ENCODE peak calls at places on chromosomes 11 and 22, in nine cellular contexts. V, J, R, G, P, I, B, L and Z are unnamed samples.

GRCh38 chr22:42180349-42180842 is 49.8 kb upstream of the CYP2D6 start:
- DNase-seq in J (no peak), V (peak), R (peak), I (peak), B (no peak), G (peak), P (no peak), L (no peak), Z (peak)

GRCh38 chr11:47899801-47900200 is 51.7 kb upstream of the NUP160 start:
- DNase-seq in P (no peak), R (no peak), J (no peak), I (no peak), V (no peak), B (no peak), G (no peak), L (no peak), Z (no peak)

GRCh38 chr11:125179346-125179745 is 14.8 kb downstream of the PKNOX2 start:
- DNase-seq in J (no peak), V (no peak), R (no peak), P (no peak), G (no peak), I (no peak), B (no peak), L (no peak), Z (peak)

GRCh38 chr22:23909258-23909898 is 15.2 kb downstream of the MIF start:
- DNase-seq in R (peak), P (no peak), J (no peak), I (no peak), B (peak), G (no peak), V (peak), L (no peak), Z (no peak)

GRCh38 chr11:17476317-17477083 is at the start of gene ABCC8:
- DNase-seq in J (no peak), B (peak), R (no peak), I (no peak), G (no peak), L (peak), V (peak), P (peak), Z (no peak)

GRCh38 chr11:102163368-102163767 is 53.1 kb downstream of the YAP1 start:
- DNase-seq in I (no peak), J (no peak), P (no peak), R (no peak), V (no peak), G (no peak), L (no peak), B (no peak), Z (no peak)

GRCh38 chr22:26471522-26471921 is 12.1 kb downstream of the HPS4 start:
- DNase-seq in B (no peak), L (peak), J (no peak), R (no peak), P (no peak), G (no peak), I (no peak), V (peak), Z (peak)

GRCh38 chr11:100860318-100860896 is 173.3 kb downstream of the ARHGAP42 start:
- DNase-seq in V (no peak), I (no peak), G (no peak), L (no peak), P (no peak), R (peak), B (peak), J (no peak), Z (no peak)

GRCh38 chr22:30890689-30891442 is 77.7 kb downstream of the MORC2 start:
- DNase-seq in B (no peak), L (peak), G (peak), J (peak), I (peak), R (peak), V (peak), P (peak), Z (peak)

GRCh38 chr11:19525714-19526113 is 186.9 kb upstream of the NAV2 start:
- DNase-seq in L (no peak), B (no peak), R (no peak), V (no peak), J (no peak), I (no peak), P (no peak), G (no peak), Z (no peak)

GRCh38 chr11:11567862-11568650 is 53.7 kb downstream of the GALNT18 start:
- DNase-seq in I (peak), R (no peak), B (no peak), G (no peak), L (no peak), V (peak), J (no peak), P (no peak), Z (peak)

GRCh38 chr11:34915136-34916013 is 804 bp downstream of the APIP start:
- DNase-seq in B (no peak), V (peak), L (no peak), G (peak), P (no peak), R (peak), I (no peak), J (no peak), Z (no peak)

GRCh38 chr22:46881373-46882118 is 119.1 kb downstream of the TBC1D22A start:
- DNase-seq in J (no peak), R (peak), V (peak), L (no peak), P (no peak), B (no peak), G (no peak), I (no peak), Z (peak)

GRCh38 chr11:13042873-13043338 is 33.8 kb downstream of the RASSF10 start:
- DNase-seq in P (no peak), L (no peak), B (no peak), G (no peak), J (no peak), R (no peak), I (no peak), V (no peak), Z (no peak)
- H3K4me3 ChIP-seq in P (no peak), L (no peak), B (no peak), G (no peak), J (no peak), R (no peak), I (no peak), V (no peak), Z (no peak)

GRCh38 chr11:2269601-2270321 is 627 bp downstream of the ASCL2 start:
- DNase-seq in G (no peak), V (peak), L (peak), I (no peak), R (peak), J (no peak), P (peak), B (no peak), Z (peak)

GRCh38 chr11:2272241-2272945 is 2.0 kb upstream of the ASCL2 start:
- DNase-seq in L (peak), I (peak), G (no peak), V (no peak), P (no peak), R (no peak), B (no peak), J (no peak), Z (no peak)

GRCh38 chr11:2270322-2271076 is at the start of gene ASCL2:
- DNase-seq in V (no peak), G (no peak), I (no peak), P (peak), R (peak), B (no peak), L (peak), J (no peak), Z (no peak)

GRCh38 chr11:2271327-2272240 is 1.2 kb upstream of the ASCL2 start:
- DNase-seq in J (no peak), I (peak), G (no peak), L (peak), V (no peak), B (no peak), R (no peak), P (no peak), Z (no peak)

GRCh38 chr11:2271077-2271326 is 614 bp upstream of the ASCL2 start:
- DNase-seq in B (no peak), J (no peak), I (peak), P (no peak), L (peak), G (peak), R (peak), V (no peak), Z (no peak)
- H3K4me3 ChIP-seq in B (no peak), J (no peak), I (no peak), P (no peak), L (peak), G (peak), R (no peak), V (no peak), Z (no peak)

DNA sequence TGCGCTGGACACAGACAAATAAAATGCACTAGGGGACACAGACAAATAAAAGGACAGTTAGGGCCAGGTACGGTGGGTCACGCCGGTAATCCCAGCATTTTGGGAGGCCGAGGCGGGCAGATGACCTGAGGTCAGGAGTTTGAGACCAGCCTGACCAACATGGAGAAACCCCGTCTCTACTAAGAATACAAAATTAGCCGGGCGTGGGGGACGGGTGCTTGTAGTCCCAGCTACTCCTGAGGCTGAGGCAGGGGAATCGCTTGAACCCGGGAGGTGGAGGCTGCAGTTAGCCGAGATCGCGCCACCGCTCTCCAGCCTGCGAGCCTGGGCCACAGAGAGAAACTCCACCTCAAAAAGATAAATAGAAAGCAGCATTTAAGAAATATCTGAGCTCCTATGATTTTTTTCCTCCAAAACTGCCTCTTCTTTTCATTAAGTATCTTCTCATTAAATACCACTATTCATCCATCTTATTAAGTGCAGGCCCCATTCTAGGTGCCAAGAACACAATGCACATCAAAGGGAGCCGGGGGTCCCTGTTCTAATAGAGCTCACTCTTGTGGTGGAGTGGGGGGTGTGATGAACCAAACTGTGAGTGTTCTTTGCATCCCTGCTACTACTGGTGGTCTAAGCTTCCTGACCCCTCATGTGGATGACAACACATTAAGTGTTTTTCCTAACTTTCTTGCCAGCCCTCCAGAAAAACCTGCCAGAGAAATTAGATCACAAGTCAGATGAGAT is 766 bp upstream of the ZNHIT2 start:
- DNase-seq in P (no peak), G (no peak), J (peak), I (peak), V (no peak), L (no peak), R (no peak), B (no peak), Z (no peak)
- H3K4me3 ChIP-seq in P (no peak), G (no peak), J (no peak), I (no peak), V (no peak), L (no peak), R (no peak), B (peak), Z (no peak)

DNA sequence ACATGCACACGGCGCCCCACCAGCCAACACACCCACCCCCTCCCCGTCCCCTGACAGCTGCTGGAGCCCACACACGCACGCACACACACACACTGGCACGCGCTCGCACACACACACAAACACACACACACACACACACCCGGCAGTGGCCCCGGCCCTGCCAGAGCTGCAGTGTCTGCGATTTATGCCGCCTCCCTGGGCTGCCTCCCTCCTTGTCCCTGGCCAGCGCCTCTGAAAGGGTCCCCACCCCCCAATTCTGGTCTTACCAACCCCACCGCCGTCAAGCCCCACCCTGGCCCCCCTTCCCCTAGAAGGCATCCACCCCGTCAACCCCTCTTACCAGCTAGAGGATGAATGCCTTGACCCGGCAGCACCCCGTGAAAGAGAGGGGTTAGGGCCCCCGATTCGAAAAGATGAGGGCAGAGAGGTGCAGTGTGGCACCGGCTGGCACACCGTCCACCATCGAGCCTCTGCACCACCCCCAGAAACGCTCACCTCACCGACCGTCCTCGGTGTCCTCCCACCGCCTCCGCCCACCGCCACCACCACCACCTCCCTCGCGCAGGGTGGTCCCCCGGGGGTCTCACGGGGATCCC is 649 bp downstream of the ELFN2 start:
- DNase-seq in B (no peak), V (no peak), P (no peak), R (no peak), L (no peak), J (no peak), G (no peak), I (no peak), Z (no peak)
- H3K4me3 ChIP-seq in B (peak), V (peak), P (peak), R (no peak), L (peak), J (no peak), G (no peak), I (no peak), Z (peak)

GRCh38 chr11:73982990-73983763 is 534 bp upstream of the UCP2 start:
- DNase-seq in B (peak), L (peak), P (peak), G (peak), R (peak), V (peak), I (peak), J (peak), Z (peak)

GRCh38 chr11:73980001-73980960 is 2.4 kb downstream of the UCP2 start:
- DNase-seq in P (no peak), G (peak), V (peak), J (no peak), B (no peak), R (peak), I (peak), L (peak), Z (no peak)

GRCh38 chr11:73978576-73979086 is 4.0 kb downstream of the UCP2 start:
- DNase-seq in B (no peak), P (no peak), L (no peak), G (no peak), R (no peak), I (no peak), V (peak), J (no peak), Z (no peak)

GRCh38 chr11:73982595-73982989 is at the start of gene UCP2:
- DNase-seq in L (peak), G (peak), P (peak), R (peak), B (no peak), V (peak), I (peak), J (peak), Z (peak)

DNA sequence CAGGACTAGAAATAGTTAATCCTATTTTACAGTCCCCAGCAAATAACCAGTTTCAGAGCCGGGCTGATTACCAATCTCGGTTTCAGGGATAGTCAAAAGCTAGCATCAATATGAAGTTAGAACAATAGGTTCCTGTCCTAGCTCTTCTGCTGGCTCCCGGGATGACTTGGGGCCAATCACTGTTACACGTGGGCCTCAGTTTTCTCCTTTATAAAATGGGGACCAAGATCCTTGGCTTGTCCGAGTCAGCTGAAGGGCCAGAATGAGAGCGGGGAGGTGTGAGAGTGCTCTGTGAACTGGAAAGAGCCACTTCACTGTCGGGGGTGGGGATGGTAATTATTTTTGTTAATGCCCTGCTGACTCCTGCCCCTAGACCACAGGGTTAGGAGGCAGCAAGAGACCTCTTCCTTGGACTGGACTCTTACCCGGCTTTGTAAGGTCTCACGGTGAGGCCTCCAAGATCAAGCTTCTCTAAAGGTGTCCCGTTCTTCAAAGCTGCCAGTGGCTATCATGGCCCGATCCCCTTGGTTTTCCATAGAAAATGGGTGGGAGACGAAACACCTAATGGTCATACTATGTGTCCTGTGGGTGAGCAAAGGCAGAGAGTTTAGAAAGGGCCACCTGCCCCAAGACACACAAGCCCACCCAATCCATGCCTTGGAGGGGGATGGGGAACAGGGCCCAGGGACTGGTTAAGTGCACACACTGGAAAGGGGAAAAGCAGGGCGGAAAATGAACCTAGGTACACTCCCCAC is 1.4 kb downstream of the UCP2 start:
- DNase-seq in I (peak), P (no peak), R (peak), G (no peak), B (no peak), V (no peak), J (no peak), L (no peak), Z (no peak)
- H3K4me3 ChIP-seq in I (no peak), P (peak), R (peak), G (peak), B (peak), V (no peak), J (no peak), L (peak), Z (no peak)

DNA sequence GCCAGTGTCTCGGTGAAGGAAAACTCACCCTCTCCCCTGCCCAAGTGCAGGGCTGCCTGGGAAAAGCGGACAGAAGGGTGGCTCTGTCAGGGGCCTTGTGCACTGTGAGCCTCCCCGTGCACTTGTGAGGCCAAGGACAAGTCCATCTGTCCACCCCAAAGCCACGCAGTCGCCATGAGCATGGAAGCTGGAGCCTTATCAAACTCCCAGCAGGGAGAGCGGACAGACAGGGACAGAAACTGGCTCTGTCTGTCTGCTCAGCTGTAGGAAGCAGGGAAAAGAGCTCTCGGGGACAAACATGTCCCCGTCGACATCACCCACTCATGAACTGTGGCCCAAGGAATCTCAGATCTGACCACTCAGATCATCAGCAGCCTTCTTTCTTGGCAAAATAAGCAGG is 1385.4 kb downstream of the TBC1D22A start:
- DNase-seq in R (no peak), V (no peak), J (no peak), L (no peak), B (no peak), P (no peak), I (no peak), G (no peak), Z (no peak)
- H3K4me3 ChIP-seq in R (no peak), V (no peak), J (no peak), L (no peak), B (no peak), P (no peak), I (no peak), G (no peak), Z (no peak)

GRCh38 chr11:13260963-13261599 is 16.5 kb upstream of the BMAL1 start:
- DNase-seq in R (no peak), V (peak), P (no peak), L (no peak), I (no peak), G (peak), B (no peak), J (no peak), Z (peak)
- H3K4me3 ChIP-seq in R (no peak), V (no peak), P (no peak), L (no peak), I (no peak), G (peak), B (no peak), J (no peak), Z (no peak)

DNA sequence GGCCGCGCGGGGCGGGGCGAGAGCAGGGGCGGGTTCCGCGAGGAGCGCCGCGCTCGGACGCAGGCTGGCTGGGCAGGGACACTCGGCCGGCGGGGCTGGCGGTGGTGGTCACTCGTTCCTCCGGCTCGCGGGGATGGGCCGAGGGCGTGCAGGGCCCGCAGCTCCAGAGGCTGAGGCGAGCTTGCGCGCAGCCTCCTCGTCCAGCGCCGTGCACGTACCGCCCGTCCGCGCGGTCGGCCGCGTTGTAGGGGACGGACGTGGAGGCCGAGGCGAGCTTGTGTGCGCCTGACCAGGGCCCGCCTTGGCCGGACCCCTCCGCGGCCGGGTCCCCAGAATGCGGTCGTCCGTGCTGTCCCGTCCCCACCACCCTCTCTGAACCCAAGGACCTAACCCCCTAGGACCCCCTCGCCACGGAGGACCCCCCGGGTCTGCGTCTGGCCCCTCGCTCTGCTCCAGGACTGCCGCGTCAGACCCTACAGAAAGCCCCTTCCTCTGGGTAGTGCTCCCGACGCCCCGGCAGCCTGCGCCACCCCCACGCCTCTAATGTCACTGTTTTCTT is 569 bp upstream of the YPEL1 start:
- DNase-seq in V (no peak), B (no peak), J (no peak), L (no peak), P (no peak), R (no peak), I (no peak), G (no peak), Z (no peak)
- H3K4me3 ChIP-seq in V (peak), B (peak), J (peak), L (peak), P (peak), R (peak), I (peak), G (peak), Z (no peak)

DNA sequence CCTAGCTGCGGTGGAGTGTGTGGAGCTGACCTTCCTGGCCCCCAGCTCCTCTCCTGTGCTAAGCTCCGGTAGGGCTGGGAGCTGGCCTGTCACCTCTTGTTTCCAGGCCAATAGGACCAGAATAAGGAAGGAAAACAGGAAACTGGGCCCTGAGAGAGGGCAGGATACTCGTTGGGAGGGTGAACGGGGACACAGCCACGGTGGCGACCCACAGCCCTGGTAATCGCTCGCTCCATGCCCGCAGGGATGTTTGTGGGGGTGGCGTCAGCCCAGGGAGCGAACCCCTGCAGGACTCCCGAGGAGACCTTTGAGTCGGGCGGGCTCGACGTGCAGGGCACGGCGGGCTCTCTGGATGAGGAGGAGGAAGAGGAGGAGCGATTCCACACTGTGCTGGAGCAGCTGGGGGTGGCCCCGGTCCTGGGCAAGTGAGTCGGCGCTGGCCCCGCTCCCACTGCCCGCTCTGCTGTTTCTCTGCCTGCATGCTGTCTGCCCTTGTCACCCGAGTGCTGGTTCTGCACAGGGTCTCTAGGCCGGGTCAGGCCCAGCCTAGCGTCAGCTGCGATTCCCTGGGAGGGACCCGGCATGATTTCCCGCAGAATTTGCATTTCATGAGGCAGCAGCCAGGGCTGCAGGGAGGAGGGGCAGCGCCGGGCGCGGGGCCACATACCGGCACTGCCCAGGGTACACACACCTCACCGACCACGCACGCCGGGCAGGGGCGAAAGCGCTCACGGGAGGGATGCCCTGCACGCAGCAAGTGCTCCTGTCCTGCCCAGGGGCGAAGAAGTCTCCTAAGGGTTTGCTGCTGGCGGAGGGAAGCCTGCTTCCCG is 1.6 kb downstream of the CRACR2B start:
- DNase-seq in R (peak), L (peak), B (no peak), J (peak), I (no peak), P (no peak), G (no peak), V (peak), Z (peak)
- H3K4me3 ChIP-seq in R (no peak), L (peak), B (no peak), J (peak), I (peak), P (no peak), G (peak), V (no peak), Z (no peak)